ENCODE peak calls at places on chromosomes 12 and 14, in four cellular contexts. D is mesendoderm, J is IMR-90, P is H9. W is an unnamed sample.

GRCh38 chr12:124379938-124380754 is 85.3 kb downstream of the RFLNA start:
- DNase-seq in D (no peak), J (peak; percentile 89), P (no peak), W (no peak)

GRCh38 chr12:100554608-100555077 is 18.8 kb upstream of the GAS2L3 start:
- DNase-seq in D (peak; percentile 94), J (peak; percentile 90), P (peak; percentile 56), W (no peak)

GRCh38 chr12:54667945-54668344 is 19.8 kb upstream of the DCD start:
- DNase-seq in D (no peak), J (no peak), P (no peak), W (no peak)

GRCh38 chr14:19771895-19772430 is 1.3 kb upstream of the OR4M1 start:
- DNase-seq in D (no peak), J (no peak), P (no peak), W (no peak)

GRCh38 chr12:103586791-103587370 is at the start of gene STAB2:
- DNase-seq in D (no peak), J (no peak), P (no peak), W (no peak)

GRCh38 chr12:46209914-46210834 is 58.7 kb downstream of the SLC38A1 start:
- DNase-seq in D (peak; percentile 39), J (no peak), P (no peak), W (no peak)

GRCh38 chr12:98754095-98754494 is 109.0 kb downstream of the APAF1 start:
- DNase-seq in D (peak; percentile 27), J (peak; percentile 77), P (no peak), W (no peak)

GRCh38 chr14:21070083-21070609 is at the start of gene ARHGEF40:
- DNase-seq in D (peak; percentile 63), J (peak; percentile 33), P (peak; percentile 50), W (no peak)

GRCh38 chr12:34391771-34392581 is 369.7 kb downstream of the ALG10 start:
- DNase-seq in D (no peak), J (no peak), P (no peak), W (no peak)

GRCh38 chr12:93402333-93403311 is 24.9 kb downstream of the NUDT4 start:
- DNase-seq in D (no peak), J (no peak), P (no peak), W (no peak)

GRCh38 chr12:62787023-62787422 is 147.9 kb downstream of the PPM1H start:
- DNase-seq in D (peak; percentile 55), J (no peak), P (no peak), W (no peak)

GRCh38 chr12:62784576-62784975 is 150.4 kb downstream of the PPM1H start:
- DNase-seq in D (no peak), J (no peak), P (no peak), W (no peak)

GRCh38 chr12:62785941-62786559 is 148.9 kb downstream of the PPM1H start:
- DNase-seq in D (no peak), J (peak; percentile 93), P (no peak), W (no peak)

GRCh38 chr12:62789856-62790255 is 145.1 kb downstream of the PPM1H start:
- DNase-seq in D (no peak), J (no peak), P (no peak), W (no peak)

DNA sequence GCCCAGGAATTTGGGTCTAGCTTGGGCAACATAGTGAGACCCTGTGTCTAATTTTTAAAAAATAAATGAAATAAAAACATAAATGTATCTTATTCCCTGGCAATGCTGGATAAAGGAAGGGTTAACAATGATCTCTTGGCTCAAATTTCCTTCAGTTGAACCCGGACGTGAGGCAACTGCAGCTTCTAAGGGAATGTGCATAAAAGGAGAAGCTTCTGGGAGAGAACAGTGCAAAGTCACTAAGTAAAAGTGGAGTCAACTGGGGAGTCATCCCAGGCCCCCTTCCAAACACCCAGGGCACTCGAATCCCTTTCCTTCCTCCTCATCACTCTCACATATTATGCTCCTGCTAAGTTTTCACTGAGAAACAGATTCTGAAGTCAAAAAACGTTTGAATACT is 147.3 kb downstream of the PPM1H start:
- DNase-seq in D (no peak), J (no peak), P (no peak), W (no peak)
- H3K56ac ChIP-seq in D (peak overlapping the region; percentile 37), J (no peak overlapping the region), P (no peak overlapping the region), W (no peak overlapping the region)

GRCh38 chr12:52241205-52241842 is 8.3 kb downstream of the KRT7 start:
- DNase-seq in D (no peak), J (peak; percentile 39), P (no peak), W (no peak)

GRCh38 chr12:52244615-52244994 is 11.6 kb downstream of the KRT7 start:
- DNase-seq in D (no peak), J (no peak), P (no peak), W (no peak)

GRCh38 chr12:52242442-52243263 is 9.6 kb downstream of the KRT7 start:
- DNase-seq in D (no peak), J (no peak), P (no peak), W (no peak)

GRCh38 chr12:52243774-52244614 is 11.0 kb downstream of the KRT7 start:
- DNase-seq in D (no peak), J (peak; percentile 93), P (no peak), W (no peak)

DNA sequence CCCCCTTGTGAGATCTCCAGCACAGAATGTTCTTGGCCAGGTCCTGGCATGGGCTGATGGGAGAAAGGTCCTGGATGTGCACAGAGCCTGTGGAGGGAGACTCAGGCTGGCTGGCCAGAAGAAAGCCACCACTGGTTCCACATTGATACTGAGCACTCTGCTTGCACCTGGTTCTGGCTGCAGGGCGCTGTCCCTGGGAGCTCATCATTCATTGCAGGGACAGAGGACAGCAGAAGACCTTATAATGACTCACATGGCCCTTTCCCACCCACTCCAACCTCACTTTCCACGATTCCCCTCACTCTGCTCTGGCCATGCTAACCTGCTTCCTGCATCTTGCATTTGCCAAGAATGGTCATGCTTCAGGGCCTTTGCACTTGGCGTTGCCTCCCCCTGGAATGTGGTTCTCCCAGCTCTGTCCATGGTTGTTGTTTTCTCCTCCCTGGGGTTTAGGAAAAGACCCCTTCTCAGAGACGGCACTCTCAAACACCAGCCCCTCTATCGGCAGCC is 10.3 kb downstream of the KRT7 start:
- DNase-seq in D (no peak), J (peak; percentile 28), P (no peak), W (no peak)
- H2BK120ac ChIP-seq in D (no peak overlapping the region), J (peak overlapping the region; percentile 100), P (no peak overlapping the region), W (no peak overlapping the region)

DNA sequence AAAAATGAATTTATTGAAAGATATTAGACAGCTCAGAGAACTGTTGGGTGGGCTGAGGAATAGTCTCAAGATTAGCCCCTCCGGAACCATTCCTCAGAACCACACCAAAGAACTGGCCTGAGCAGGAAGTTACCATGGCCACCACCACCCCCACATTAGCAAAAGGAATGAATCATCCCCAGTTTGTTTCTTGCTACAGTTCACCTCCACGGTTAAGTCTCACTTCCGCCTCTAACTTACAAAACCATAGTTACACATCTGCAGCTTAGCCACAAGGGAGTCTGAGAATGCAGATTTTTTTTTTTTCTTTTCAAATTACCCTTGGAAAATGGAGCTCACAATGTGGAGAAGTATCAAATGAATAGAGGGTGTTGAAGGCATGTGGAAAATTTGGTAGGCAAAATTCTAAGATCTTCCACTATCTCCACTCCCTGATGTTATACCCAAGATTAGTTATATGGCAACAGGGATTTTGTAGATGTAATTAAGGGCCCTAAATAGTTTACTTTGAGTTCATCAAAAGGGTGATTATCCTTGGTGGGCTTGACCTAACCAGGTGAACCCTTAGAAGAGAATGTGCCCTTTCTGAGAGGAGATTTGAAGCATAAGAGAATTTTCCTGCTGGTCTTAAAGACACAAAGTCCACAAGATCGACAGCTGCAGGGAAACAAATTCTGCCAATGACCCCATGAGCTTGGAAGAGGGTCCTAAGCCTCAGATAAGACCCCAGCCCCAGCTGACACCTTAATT is 129.8 kb upstream of the KRR1 start:
- DNase-seq in D (peak; percentile 83), J (peak; percentile 80), P (no peak), W (no peak)
- H3K56ac ChIP-seq in D (no peak overlapping the region), J (peak overlapping the region; percentile 43), P (no peak overlapping the region), W (no peak overlapping the region)

GRCh38 chr12:11725616-11726015 is 76.1 kb downstream of the ETV6 start:
- DNase-seq in D (no peak), J (peak; percentile 28), P (no peak), W (no peak)

GRCh38 chr12:11722578-11723138 is 73.2 kb downstream of the ETV6 start:
- DNase-seq in D (peak; percentile 23), J (no peak), P (no peak), W (no peak)

GRCh38 chr12:11724888-11725310 is 75.4 kb downstream of the ETV6 start:
- DNase-seq in D (peak; percentile 40), J (peak; percentile 56), P (no peak), W (no peak)

GRCh38 chr12:11722071-11722470 is 72.6 kb downstream of the ETV6 start:
- DNase-seq in D (peak; percentile 95), J (no peak), P (no peak), W (no peak)

DNA sequence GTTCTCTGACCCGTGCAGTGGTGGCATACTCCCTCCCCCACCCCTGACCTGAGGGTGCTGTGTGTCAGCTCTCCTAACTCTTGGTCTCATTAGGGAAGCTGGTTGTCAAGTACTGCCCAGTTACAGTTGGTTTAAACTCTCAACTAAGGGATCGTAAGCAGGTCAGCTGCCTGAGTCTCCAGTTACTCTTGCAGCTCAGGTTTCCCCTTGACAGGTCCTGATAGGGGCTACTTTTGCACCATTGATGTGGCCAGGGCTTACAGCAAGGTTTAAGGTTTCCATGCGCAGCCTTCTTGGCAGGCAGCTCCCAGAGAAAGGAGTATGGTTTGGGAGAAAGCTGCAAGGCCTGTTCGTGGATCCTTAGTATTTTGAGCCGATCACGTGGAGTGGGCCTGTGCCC is 74.5 kb downstream of the ETV6 start:
- DNase-seq in D (peak; percentile 23), J (peak; percentile 52), P (no peak), W (no peak)
- H2BK120ac ChIP-seq in D (no peak overlapping the region), J (no peak overlapping the region), P (no peak overlapping the region), W (no peak overlapping the region)

DNA sequence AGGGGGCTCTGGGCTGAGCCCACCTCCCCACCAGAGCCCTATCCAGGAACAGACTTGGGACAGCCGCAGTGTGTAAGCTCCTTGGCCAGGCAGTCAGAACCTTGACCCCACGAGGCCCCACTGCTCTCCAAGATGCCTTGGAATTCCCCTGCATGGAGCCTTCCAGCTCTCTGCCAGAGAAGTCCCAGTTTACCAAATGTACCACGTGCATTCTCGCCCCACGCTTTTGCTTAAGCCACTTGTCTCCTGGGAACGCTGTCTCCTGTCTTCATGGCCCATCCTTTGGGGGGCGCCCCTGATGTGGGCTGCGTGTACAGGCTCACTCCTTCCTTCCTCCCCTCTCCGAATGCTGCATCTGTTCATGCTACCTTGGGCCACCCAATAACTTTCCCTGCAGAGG is 7.9 kb downstream of the FAIM2 start:
- DNase-seq in D (no peak), J (no peak), P (no peak), W (no peak)
- H3K56ac ChIP-seq in D (no peak overlapping the region), J (no peak overlapping the region), P (no peak overlapping the region), W (no peak overlapping the region)

GRCh38 chr12:48002773-48003218 is 1.5 kb downstream of the COL2A1 start:
- DNase-seq in D (peak; percentile 45), J (peak; percentile 31), P (no peak), W (peak; percentile 71)

GRCh38 chr12:48005750-48006021 is 1.4 kb upstream of the COL2A1 start:
- DNase-seq in D (no peak), J (no peak), P (no peak), W (no peak)

GRCh38 chr12:48004941-48005749 is 869 bp upstream of the COL2A1 start:
- DNase-seq in D (peak; percentile 51), J (no peak), P (peak; percentile 82), W (no peak)

GRCh38 chr12:48003226-48004038 is 844 bp downstream of the COL2A1 start:
- DNase-seq in D (no peak), J (no peak), P (peak; percentile 49), W (no peak)

GRCh38 chr12:48004039-48004940 is at the start of gene COL2A1:
- DNase-seq in D (peak; percentile 71), J (peak; percentile 12), P (peak; percentile 90), W (peak; percentile 88)
- H2BK120ac ChIP-seq in D (no peak within 1 kb of the TSS), J (no peak within 1 kb of the TSS), P (no peak within 1 kb of the TSS), W (no peak within 1 kb of the TSS)

DNA sequence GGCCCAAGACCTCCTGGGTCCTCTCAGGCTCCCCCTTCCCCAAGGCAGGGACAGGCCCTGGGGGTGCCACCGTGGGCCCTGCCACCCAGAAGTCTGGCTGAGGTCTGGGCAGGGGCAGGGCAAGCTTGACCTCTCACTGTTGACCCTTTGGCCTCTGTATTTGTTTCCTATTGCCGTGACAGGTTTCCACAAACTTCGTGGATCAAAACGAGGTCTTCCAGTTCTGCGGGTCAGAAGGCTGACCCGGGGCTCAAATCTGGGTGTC is 12.7 kb downstream of the TNFAIP2 start:
- DNase-seq in D (no peak), J (no peak), P (no peak), W (no peak)
- H3K56ac ChIP-seq in D (no peak overlapping the region), J (no peak overlapping the region), P (no peak overlapping the region), W (no peak overlapping the region)